ENCODE peak calls at places on chromosomes 12 and 14, in seven cellular contexts. R, S, X, F, O, L and P are unnamed samples.

GRCh38 chr14:72476657-72477499 is 417.0 kb downstream of the DPF3 start:
- DNase-seq in S (no peak), L (no peak), R (no peak), X (peak), F (no peak), O (no peak), P (no peak)

GRCh38 chr14:79150226-79150625 is 980.1 kb downstream of the NRXN3 start:
- DNase-seq in L (no peak), X (no peak), F (no peak), O (no peak), R (no peak), S (no peak), P (no peak)

GRCh38 chr12:114668151-114668891 is 15.7 kb downstream of the TBX3 start:
- DNase-seq in L (peak), O (no peak), F (peak), S (peak), R (peak), X (peak), P (peak)

GRCh38 chr14:49982522-49982951 is 89.7 kb downstream of the ARF6 start:
- DNase-seq in O (no peak), F (no peak), S (no peak), X (peak), L (no peak), R (no peak), P (no peak)

GRCh38 chr14:95069018-95069417 is 88.3 kb downstream of the DICER1 start:
- DNase-seq in F (peak), L (no peak), R (no peak), S (no peak), X (no peak), O (peak), P (no peak)

GRCh38 chr12:6613776-6614512 is 6.8 kb upstream of the CHD4 start:
- DNase-seq in R (peak), F (peak), L (peak), S (peak), X (peak), O (peak), P (peak)

GRCh38 chr12:52175411-52176350 is 16.1 kb downstream of the KRT80 start:
- DNase-seq in X (peak), L (no peak), R (no peak), S (no peak), O (no peak), F (no peak), P (peak)

GRCh38 chr12:82955020-82955419 is 268.3 kb downstream of the TMTC2 start:
- DNase-seq in S (no peak), F (no peak), X (no peak), L (no peak), R (no peak), O (no peak), P (no peak)

GRCh38 chr12:93894391-93895095 is 217.4 kb downstream of the CRADD start:
- DNase-seq in L (peak), R (peak), S (peak), O (peak), F (peak), X (peak), P (peak)

GRCh38 chr14:68729556-68729955 is 63.3 kb downstream of the ZFP36L1 start:
- DNase-seq in R (no peak), O (no peak), X (no peak), F (no peak), S (no peak), L (no peak), P (no peak)

GRCh38 chr12:73867147-73867546 is 670.5 kb upstream of the ATXN7L3B start:
- DNase-seq in L (no peak), X (no peak), R (no peak), O (no peak), F (no peak), S (no peak), P (no peak)

GRCh38 chr12:123532808-123533649 is 490 bp downstream of the RILPL1 start:
- DNase-seq in F (no peak), O (peak), X (peak), L (peak), R (peak), S (peak), P (no peak)

GRCh38 chr14:26598081-26598671 is 343 bp upstream of the NOVA1 start:
- DNase-seq in O (peak), X (peak), S (peak), L (peak), F (peak), R (peak), P (peak)

GRCh38 chr14:103346286-103346685 is 12.2 kb downstream of the EIF5 start:
- DNase-seq in F (no peak), S (no peak), R (no peak), L (no peak), X (peak), O (no peak), P (no peak)

GRCh38 chr14:37194698-37195097 is 3.0 kb upstream of the MIPOL1 start:
- DNase-seq in L (no peak), F (no peak), O (no peak), X (no peak), S (no peak), R (no peak), P (no peak)
- H3K27ac ChIP-seq in L (no peak), F (no peak), O (no peak), X (no peak), S (no peak), R (no peak), P (no peak)

DNA sequence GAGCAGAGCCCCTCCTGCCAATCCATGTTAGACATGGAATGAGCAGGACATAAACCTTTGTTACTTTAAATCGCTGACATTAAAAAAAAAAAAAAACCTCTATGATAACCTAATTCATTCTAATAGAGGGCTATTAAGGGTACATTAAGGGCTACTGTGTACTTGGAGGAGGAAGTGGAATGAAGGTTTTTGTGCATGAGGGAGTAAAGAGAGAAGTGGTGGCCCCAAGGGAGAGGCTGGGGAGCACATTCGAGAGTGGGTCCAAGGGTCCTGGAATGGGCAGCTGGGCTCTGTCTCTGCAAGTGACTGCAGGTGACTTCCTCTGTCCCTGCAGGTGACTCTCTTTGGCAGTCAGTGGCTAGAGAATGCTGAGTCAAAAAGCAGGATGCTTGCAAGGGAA is 32.1 kb upstream of the PTGDR start:
- DNase-seq in S (no peak), L (no peak), F (no peak), X (no peak), O (no peak), R (no peak), P (no peak)
- H3K27ac ChIP-seq in S (no peak), L (no peak), F (no peak), X (no peak), O (no peak), R (no peak), P (no peak)

GRCh38 chr12:88156075-88156654 is 14.1 kb downstream of the TMTC3 start:
- DNase-seq in S (no peak), L (no peak), X (no peak), O (no peak), F (no peak), R (no peak), P (no peak)

GRCh38 chr12:88150063-88150462 is 8.0 kb downstream of the TMTC3 start:
- DNase-seq in O (no peak), F (no peak), L (no peak), X (no peak), S (no peak), R (no peak), P (no peak)

DNA sequence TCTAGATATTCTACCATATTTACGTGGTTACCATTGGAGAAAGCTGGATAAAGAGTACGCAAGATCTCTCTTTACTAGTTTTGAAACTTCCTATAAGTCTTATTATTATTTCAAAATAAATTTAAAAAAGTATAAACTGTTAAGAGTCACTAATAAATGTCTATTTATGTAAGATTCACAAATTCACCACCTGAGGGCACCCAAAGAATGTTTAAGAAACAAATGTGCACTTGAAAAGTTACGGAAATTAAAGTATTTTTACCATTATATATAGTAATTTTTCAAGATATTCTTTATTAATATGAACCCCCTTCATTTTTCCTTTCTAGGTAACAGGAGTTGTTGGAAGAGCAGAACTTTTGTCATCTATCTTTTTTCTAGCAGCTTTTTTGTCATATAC is 11.9 kb downstream of the TMTC3 start:
- DNase-seq in F (no peak), R (no peak), S (no peak), X (peak), L (no peak), O (no peak), P (peak)
- H3K27ac ChIP-seq in F (no peak), R (no peak), S (no peak), X (no peak), L (no peak), O (no peak), P (no peak)

GRCh38 chr14:65352964-65353530 is 59.5 kb upstream of the FUT8 start:
- DNase-seq in F (no peak), X (no peak), L (no peak), R (no peak), O (no peak), S (no peak), P (no peak)

GRCh38 chr14:65357091-65357490 is 55.4 kb upstream of the FUT8 start:
- DNase-seq in R (no peak), S (no peak), F (no peak), X (no peak), L (no peak), O (no peak), P (no peak)

GRCh38 chr14:65356327-65356836 is 56.1 kb upstream of the FUT8 start:
- DNase-seq in X (peak), L (no peak), O (no peak), F (no peak), S (no peak), R (no peak), P (no peak)

GRCh38 chr14:65354131-65354530 is 58.4 kb upstream of the FUT8 start:
- DNase-seq in O (no peak), F (no peak), X (no peak), R (no peak), S (no peak), L (no peak), P (no peak)

GRCh38 chr14:65354715-65355114 is 57.8 kb upstream of the FUT8 start:
- DNase-seq in S (peak), F (no peak), O (no peak), L (peak), X (no peak), R (no peak), P (no peak)
- H3K27ac ChIP-seq in S (no peak), F (no peak), O (no peak), L (no peak), X (no peak), R (no peak), P (no peak)

GRCh38 chr14:60204104-60204842 is 39.1 kb upstream of the DHRS7 start:
- DNase-seq in R (no peak), L (no peak), S (peak), O (no peak), X (no peak), F (no peak), P (no peak)
- H3K27ac ChIP-seq in R (no peak), L (no peak), S (no peak), O (no peak), X (no peak), F (no peak), P (no peak)

GRCh38 chr14:39615352-39615751 is 183.1 kb upstream of the FBXO33 start:
- DNase-seq in R (no peak), S (no peak), L (no peak), X (no peak), F (no peak), O (no peak), P (no peak)
- H3K27ac ChIP-seq in R (no peak), S (no peak), L (no peak), X (no peak), F (no peak), O (no peak), P (no peak)